ENCODE peak calls at places on chromosomes 4 and X, in four cellular contexts. One of them, this sample, is unnamed.

GRCh38 chr4:53593765-53594164 is 2.5 kb upstream of the LNX1 start:
- DNase-seq in IMR-90: no peak
- DNase-seq in type B pancreatic cell: no peak
- DNase-seq in activated CD8-positive, alpha-beta T cell treated with anti-CD3 and anti-CD28 coated beads for 36 hours: no peak
- DNase-seq in this sample: no peak

GRCh38 chr4:3372933-3373465 is 68.8 kb upstream of the HGFAC start:
- DNase-seq in IMR-90: no peak
- DNase-seq in type B pancreatic cell: no peak
- DNase-seq in activated CD8-positive, alpha-beta T cell treated with anti-CD3 and anti-CD28 coated beads for 36 hours: peak; percentile 18
- DNase-seq in this sample: no peak

GRCh38 chrX:68732906-68733493 is 85.5 kb downstream of the STARD8 start:
- DNase-seq in IMR-90: peak; percentile 31
- DNase-seq in type B pancreatic cell: no peak
- DNase-seq in activated CD8-positive, alpha-beta T cell treated with anti-CD3 and anti-CD28 coated beads for 36 hours: peak; percentile 73
- DNase-seq in this sample: peak; percentile 34

GRCh38 chrX:22063284-22063683 is 31.2 kb downstream of the PHEX start:
- DNase-seq in IMR-90: no peak
- DNase-seq in type B pancreatic cell: no peak
- DNase-seq in activated CD8-positive, alpha-beta T cell treated with anti-CD3 and anti-CD28 coated beads for 36 hours: peak; percentile 73
- DNase-seq in this sample: no peak

GRCh38 chrX:151973851-151974335 is 583 bp downstream of the GABRE start:
- DNase-seq in IMR-90: no peak
- DNase-seq in type B pancreatic cell: no peak
- DNase-seq in activated CD8-positive, alpha-beta T cell treated with anti-CD3 and anti-CD28 coated beads for 36 hours: no peak
- DNase-seq in this sample: no peak

GRCh38 chrX:133984857-133985163 is 584 bp downstream of the GPC3 start:
- DNase-seq in IMR-90: no peak
- DNase-seq in type B pancreatic cell: no peak
- DNase-seq in activated CD8-positive, alpha-beta T cell treated with anti-CD3 and anti-CD28 coated beads for 36 hours: no peak
- DNase-seq in this sample: no peak

GRCh38 chr4:88443486-88443885 is 13.4 kb upstream of the HERC5 start:
- DNase-seq in IMR-90: no peak
- DNase-seq in type B pancreatic cell: no peak
- DNase-seq in activated CD8-positive, alpha-beta T cell treated with anti-CD3 and anti-CD28 coated beads for 36 hours: no peak
- DNase-seq in this sample: no peak

GRCh38 chrX:124028177-124028576 is 66.7 kb downstream of the STAG2 start:
- DNase-seq in IMR-90: peak; percentile 71
- DNase-seq in type B pancreatic cell: no peak
- DNase-seq in activated CD8-positive, alpha-beta T cell treated with anti-CD3 and anti-CD28 coated beads for 36 hours: no peak
- DNase-seq in this sample: no peak

GRCh38 chr4:110869862-110870577 is 247.1 kb upstream of the PITX2 start:
- DNase-seq in IMR-90: peak; percentile 25
- DNase-seq in type B pancreatic cell: no peak
- DNase-seq in activated CD8-positive, alpha-beta T cell treated with anti-CD3 and anti-CD28 coated beads for 36 hours: no peak
- DNase-seq in this sample: no peak

GRCh38 chr4:182968917-182969650 is 51.9 kb upstream of the DCTD start:
- DNase-seq in IMR-90: no peak
- DNase-seq in type B pancreatic cell: no peak
- DNase-seq in activated CD8-positive, alpha-beta T cell treated with anti-CD3 and anti-CD28 coated beads for 36 hours: no peak
- DNase-seq in this sample: no peak

GRCh38 chr4:159312236-159312635 is 209.4 kb downstream of the RAPGEF2 start:
- DNase-seq in IMR-90: peak; percentile 8
- DNase-seq in type B pancreatic cell: no peak
- DNase-seq in activated CD8-positive, alpha-beta T cell treated with anti-CD3 and anti-CD28 coated beads for 36 hours: no peak
- DNase-seq in this sample: no peak

GRCh38 chrX:23333842-23334535 is 660 bp upstream of the PTCHD1 start:
- DNase-seq in IMR-90: no peak
- DNase-seq in type B pancreatic cell: peak; percentile 70
- DNase-seq in activated CD8-positive, alpha-beta T cell treated with anti-CD3 and anti-CD28 coated beads for 36 hours: no peak
- DNase-seq in this sample: peak; percentile 26

GRCh38 chr4:86181585-86181984 is 178.3 kb downstream of the MAPK10 start:
- DNase-seq in IMR-90: peak; percentile 34
- DNase-seq in type B pancreatic cell: no peak
- DNase-seq in activated CD8-positive, alpha-beta T cell treated with anti-CD3 and anti-CD28 coated beads for 36 hours: no peak
- DNase-seq in this sample: no peak

GRCh38 chr4:90815569-90815968 is 688.4 kb downstream of the CCSER1 start:
- DNase-seq in IMR-90: no peak
- DNase-seq in type B pancreatic cell: no peak
- DNase-seq in activated CD8-positive, alpha-beta T cell treated with anti-CD3 and anti-CD28 coated beads for 36 hours: no peak
- DNase-seq in this sample: no peak

GRCh38 chrX:104343408-104344129 is 88.8 kb upstream of the ESX1 start:
- DNase-seq in IMR-90: peak; percentile 74
- DNase-seq in type B pancreatic cell: no peak
- DNase-seq in activated CD8-positive, alpha-beta T cell treated with anti-CD3 and anti-CD28 coated beads for 36 hours: peak; percentile 59
- DNase-seq in this sample: peak; percentile 13
- TF ChIP-seq CTCF in IMR-90: peak; percentile 69
- TF ChIP-seq CTCF in type B pancreatic cell: peak; percentile 75
- TF ChIP-seq CTCF in activated CD8-positive, alpha-beta T cell treated with anti-CD3 and anti-CD28 coated beads for 36 hours: peak; percentile 23
- TF ChIP-seq CTCF in this sample: peak; percentile 52

GRCh38 chr4:55010550-55010949 is 114.8 kb downstream of the KDR start:
- DNase-seq in IMR-90: no peak
- DNase-seq in type B pancreatic cell: no peak
- DNase-seq in activated CD8-positive, alpha-beta T cell treated with anti-CD3 and anti-CD28 coated beads for 36 hours: no peak
- DNase-seq in this sample: no peak

GRCh38 chr4:55004831-55005230 is 120.6 kb downstream of the KDR start:
- DNase-seq in IMR-90: no peak
- DNase-seq in type B pancreatic cell: no peak
- DNase-seq in activated CD8-positive, alpha-beta T cell treated with anti-CD3 and anti-CD28 coated beads for 36 hours: no peak
- DNase-seq in this sample: no peak

GRCh38 chr4:55012363-55013255 is 112.8 kb downstream of the KDR start:
- DNase-seq in IMR-90: no peak
- DNase-seq in type B pancreatic cell: no peak
- DNase-seq in activated CD8-positive, alpha-beta T cell treated with anti-CD3 and anti-CD28 coated beads for 36 hours: no peak
- DNase-seq in this sample: no peak

GRCh38 chr4:55005910-55006309 is 119.5 kb downstream of the KDR start:
- DNase-seq in IMR-90: no peak
- DNase-seq in type B pancreatic cell: no peak
- DNase-seq in activated CD8-positive, alpha-beta T cell treated with anti-CD3 and anti-CD28 coated beads for 36 hours: no peak
- DNase-seq in this sample: no peak

GRCh38 chr4:55008166-55009056 is 117.0 kb downstream of the KDR start:
- DNase-seq in IMR-90: no peak
- DNase-seq in type B pancreatic cell: no peak
- DNase-seq in activated CD8-positive, alpha-beta T cell treated with anti-CD3 and anti-CD28 coated beads for 36 hours: peak; percentile 2
- DNase-seq in this sample: no peak
- TF ChIP-seq CTCF in IMR-90: peak; percentile 18
- TF ChIP-seq CTCF in type B pancreatic cell: peak; percentile 35
- TF ChIP-seq CTCF in activated CD8-positive, alpha-beta T cell treated with anti-CD3 and anti-CD28 coated beads for 36 hours: peak; percentile 38
- TF ChIP-seq CTCF in this sample: no peak

GRCh38 chr4:77471821-77472495 is 133.7 kb upstream of the CXCL13 start:
- DNase-seq in IMR-90: no peak
- DNase-seq in type B pancreatic cell: no peak
- DNase-seq in activated CD8-positive, alpha-beta T cell treated with anti-CD3 and anti-CD28 coated beads for 36 hours: no peak
- DNase-seq in this sample: no peak

DNA sequence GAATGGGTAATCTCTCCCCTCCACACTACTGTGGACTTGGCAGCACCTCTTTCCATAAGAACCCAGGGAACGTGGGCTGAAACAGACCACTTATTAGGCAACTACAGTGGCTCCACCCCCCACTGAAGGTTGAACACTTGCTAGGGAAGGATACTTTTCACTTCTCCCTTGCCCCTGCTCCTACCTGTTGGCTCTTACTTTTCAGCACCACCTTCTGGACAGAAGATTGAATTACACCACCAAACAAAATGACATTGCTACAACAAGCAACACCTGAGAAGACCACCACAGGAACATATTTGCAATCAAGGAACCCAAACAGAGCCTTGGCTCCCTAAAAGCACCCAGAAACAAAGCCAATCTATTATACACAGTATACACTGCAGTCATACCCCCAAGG is 132.1 kb upstream of the CXCL13 start:
- DNase-seq in IMR-90: peak; percentile 4
- DNase-seq in type B pancreatic cell: no peak
- DNase-seq in activated CD8-positive, alpha-beta T cell treated with anti-CD3 and anti-CD28 coated beads for 36 hours: no peak
- DNase-seq in this sample: no peak
- TF ChIP-seq CTCF in IMR-90: peak; percentile 27
- TF ChIP-seq CTCF in type B pancreatic cell: peak; percentile 59
- TF ChIP-seq CTCF in activated CD8-positive, alpha-beta T cell treated with anti-CD3 and anti-CD28 coated beads for 36 hours: peak; percentile 57
- TF ChIP-seq CTCF in this sample: peak; percentile 49

GRCh38 chr4:13248621-13249298 is 235.4 kb downstream of the RAB28 start:
- DNase-seq in IMR-90: peak; percentile 6
- DNase-seq in type B pancreatic cell: no peak
- DNase-seq in activated CD8-positive, alpha-beta T cell treated with anti-CD3 and anti-CD28 coated beads for 36 hours: no peak
- DNase-seq in this sample: no peak
- TF ChIP-seq CTCF in IMR-90: no peak
- TF ChIP-seq CTCF in type B pancreatic cell: peak; percentile 65
- TF ChIP-seq CTCF in activated CD8-positive, alpha-beta T cell treated with anti-CD3 and anti-CD28 coated beads for 36 hours: no peak
- TF ChIP-seq CTCF in this sample: peak; percentile 42

GRCh38 chrX:26908218-26908617 is 554.9 kb downstream of the PPP4R3C start:
- DNase-seq in IMR-90: no peak
- DNase-seq in type B pancreatic cell: no peak
- DNase-seq in activated CD8-positive, alpha-beta T cell treated with anti-CD3 and anti-CD28 coated beads for 36 hours: no peak
- DNase-seq in this sample: no peak
- TF ChIP-seq CTCF in IMR-90: no peak
- TF ChIP-seq CTCF in type B pancreatic cell: peak; percentile 57
- TF ChIP-seq CTCF in activated CD8-positive, alpha-beta T cell treated with anti-CD3 and anti-CD28 coated beads for 36 hours: no peak
- TF ChIP-seq CTCF in this sample: no peak

DNA sequence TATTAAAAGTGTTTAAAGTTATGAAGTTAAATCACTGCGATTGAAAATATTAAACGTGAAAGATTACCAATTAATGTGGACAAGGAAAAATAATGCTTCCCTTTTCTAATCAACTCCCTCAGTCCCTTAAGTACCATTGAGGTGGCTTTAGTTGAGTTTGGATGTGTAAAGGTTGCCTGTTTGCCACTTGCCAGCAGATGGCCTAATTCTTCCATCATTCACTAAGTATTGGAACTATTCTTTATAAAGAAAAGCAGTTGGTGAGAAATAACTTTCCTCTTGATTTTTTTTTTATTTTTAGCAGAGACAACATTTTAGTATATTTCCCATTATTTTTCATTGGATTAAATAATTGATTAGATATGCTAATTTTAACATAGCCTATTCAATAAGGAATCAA is 295.9 kb upstream of the TACR3 start:
- DNase-seq in IMR-90: no peak
- DNase-seq in type B pancreatic cell: no peak
- DNase-seq in activated CD8-positive, alpha-beta T cell treated with anti-CD3 and anti-CD28 coated beads for 36 hours: no peak
- DNase-seq in this sample: no peak
- TF ChIP-seq CTCF in IMR-90: no peak
- TF ChIP-seq CTCF in type B pancreatic cell: peak; percentile 75
- TF ChIP-seq CTCF in activated CD8-positive, alpha-beta T cell treated with anti-CD3 and anti-CD28 coated beads for 36 hours: no peak
- TF ChIP-seq CTCF in this sample: peak; percentile 64

DNA sequence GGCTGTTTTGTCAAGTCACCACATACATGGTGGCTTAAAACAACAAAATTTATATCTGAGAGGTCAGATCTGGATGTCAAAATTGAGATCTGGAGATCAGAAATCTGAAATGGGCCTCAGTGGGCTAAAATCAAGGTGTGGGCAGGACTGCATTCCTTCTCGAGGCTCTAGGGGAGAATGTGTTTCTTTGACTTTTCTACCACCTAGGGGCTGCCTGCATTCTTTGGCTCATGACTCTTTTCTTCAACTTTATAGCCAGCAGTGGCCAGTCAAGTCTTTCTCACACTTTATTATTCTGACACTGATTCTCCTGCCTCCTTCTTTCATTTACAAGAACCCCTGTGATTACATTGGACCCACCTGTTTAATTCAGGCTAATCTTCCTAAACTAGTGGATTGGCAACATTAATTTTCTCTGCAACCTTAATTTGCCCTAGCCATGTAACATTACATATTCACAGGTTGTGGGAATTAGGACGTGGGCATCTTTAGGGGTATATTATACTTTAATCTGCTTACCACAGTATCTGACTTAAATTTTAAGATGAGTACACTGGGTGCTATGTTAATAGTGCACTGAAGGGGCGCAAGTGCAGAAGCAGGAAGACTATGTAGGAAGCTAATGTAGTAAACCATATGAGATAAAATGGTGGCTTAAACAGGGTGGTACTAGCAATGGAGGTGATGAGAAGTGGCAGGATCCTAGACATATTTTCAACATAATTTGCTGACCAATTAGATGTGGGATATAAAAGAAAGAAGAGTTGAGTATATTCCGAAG is 188.0 kb downstream of the SLC4A4 start:
- DNase-seq in IMR-90: no peak
- DNase-seq in type B pancreatic cell: no peak
- DNase-seq in activated CD8-positive, alpha-beta T cell treated with anti-CD3 and anti-CD28 coated beads for 36 hours: no peak
- DNase-seq in this sample: no peak
- TF ChIP-seq CTCF in IMR-90: peak; percentile 23
- TF ChIP-seq CTCF in type B pancreatic cell: peak; percentile 13
- TF ChIP-seq CTCF in activated CD8-positive, alpha-beta T cell treated with anti-CD3 and anti-CD28 coated beads for 36 hours: no peak
- TF ChIP-seq CTCF in this sample: no peak

DNA sequence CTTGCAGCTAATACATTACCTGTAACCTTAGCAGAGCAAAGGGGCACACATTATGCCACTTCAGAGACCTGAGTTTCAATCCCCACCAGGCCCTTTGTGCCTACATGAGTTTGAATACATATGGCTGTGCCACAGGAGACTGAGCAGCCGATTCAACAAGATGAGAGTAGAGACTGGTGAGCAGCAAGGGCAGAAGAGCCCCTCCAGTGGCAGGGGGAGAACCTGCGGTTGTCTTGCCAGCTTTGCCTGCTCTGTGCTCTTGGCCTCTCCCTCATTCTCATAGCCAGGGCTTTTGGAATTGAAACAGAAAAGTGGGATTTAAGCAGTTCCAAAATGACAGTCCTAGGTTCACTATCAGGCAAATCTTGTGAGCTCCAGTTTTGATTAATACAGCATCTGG is 52.3 kb upstream of the CLNK start:
- DNase-seq in IMR-90: no peak
- DNase-seq in type B pancreatic cell: no peak
- DNase-seq in activated CD8-positive, alpha-beta T cell treated with anti-CD3 and anti-CD28 coated beads for 36 hours: no peak
- DNase-seq in this sample: no peak
- TF ChIP-seq CTCF in IMR-90: no peak
- TF ChIP-seq CTCF in type B pancreatic cell: no peak
- TF ChIP-seq CTCF in activated CD8-positive, alpha-beta T cell treated with anti-CD3 and anti-CD28 coated beads for 36 hours: no peak
- TF ChIP-seq CTCF in this sample: no peak